ENCODE peak calls at places on chromosomes 1 and 21, in four cellular contexts. J, S, Y and N are unnamed samples.

GRCh38 chr1:28102169-28102568 is 13.8 kb upstream of the EYA3 start:
- DNase-seq in J (no peak), S (no peak), Y (no peak), N (no peak)

GRCh38 chr1:43736819-43737218 is 29.5 kb downstream of the ST3GAL3 start:
- DNase-seq in J (no peak), S (no peak), Y (no peak), N (no peak)

GRCh38 chr1:41319803-41320711 is 41.2 kb upstream of the FOXO6 start:
- DNase-seq in J (no peak), S (no peak), Y (no peak), N (no peak)

GRCh38 chr21:36030581-36031189 is 29.6 kb downstream of the SETD4 start:
- DNase-seq in J (no peak), S (no peak), Y (no peak), N (peak)

GRCh38 chr1:39154553-39155361 is 49.7 kb upstream of the MACF1 start:
- DNase-seq in J (no peak), S (no peak), Y (no peak), N (no peak)

GRCh38 chr1:35220976-35221375 is 28.0 kb upstream of the SFPQ start:
- DNase-seq in J (peak), S (peak), Y (no peak), N (peak)

GRCh38 chr1:93591833-93592635 is 89.6 kb downstream of the BCAR3 start:
- DNase-seq in J (peak), S (peak), Y (no peak), N (peak)

GRCh38 chr1:226405411-226405988 is 2.4 kb downstream of the PARP1 start:
- DNase-seq in J (peak), S (no peak), Y (no peak), N (no peak)

GRCh38 chr1:34781071-34781843 is at the start of gene GJB3:
- DNase-seq in J (peak), S (peak), Y (no peak), N (no peak)

GRCh38 chr1:161119379-161120061 is 1.6 kb downstream of the NIT1 start:
- DNase-seq in J (peak), S (peak), Y (no peak), N (peak)

GRCh38 chr1:47563206-47563605 is 125.4 kb downstream of the FOXD2 start:
- DNase-seq in J (no peak), S (no peak), Y (no peak), N (no peak)

GRCh38 chr1:76038306-76039004 is 36.1 kb upstream of the ST6GALNAC3 start:
- DNase-seq in J (no peak), S (no peak), Y (no peak), N (no peak)

GRCh38 chr1:236282159-236282716 is 480 bp upstream of the ERO1B start:
- DNase-seq in J (no peak), S (no peak), Y (no peak), N (peak)

GRCh38 chr1:172742599-172743500 is 83.9 kb downstream of the FASLG start:
- DNase-seq in J (no peak), S (peak), Y (no peak), N (peak)

GRCh38 chr1:155219592-155220031 is 11.1 kb downstream of the MTX1 start:
- DNase-seq in J (peak), S (peak), Y (no peak), N (peak)

GRCh38 chr1:215767761-215768160 is 200.7 kb downstream of the KCTD3 start:
- DNase-seq in J (no peak), S (no peak), Y (no peak), N (no peak)

GRCh38 chr1:149848811-149849210 is 50.6 kb upstream of the BOLA1 start:
- DNase-seq in J (no peak), S (no peak), Y (no peak), N (no peak)

GRCh38 chr1:153420306-153420705 is 4.0 kb downstream of the S100A7A start:
- DNase-seq in J (no peak), S (no peak), Y (no peak), N (no peak)

DNA sequence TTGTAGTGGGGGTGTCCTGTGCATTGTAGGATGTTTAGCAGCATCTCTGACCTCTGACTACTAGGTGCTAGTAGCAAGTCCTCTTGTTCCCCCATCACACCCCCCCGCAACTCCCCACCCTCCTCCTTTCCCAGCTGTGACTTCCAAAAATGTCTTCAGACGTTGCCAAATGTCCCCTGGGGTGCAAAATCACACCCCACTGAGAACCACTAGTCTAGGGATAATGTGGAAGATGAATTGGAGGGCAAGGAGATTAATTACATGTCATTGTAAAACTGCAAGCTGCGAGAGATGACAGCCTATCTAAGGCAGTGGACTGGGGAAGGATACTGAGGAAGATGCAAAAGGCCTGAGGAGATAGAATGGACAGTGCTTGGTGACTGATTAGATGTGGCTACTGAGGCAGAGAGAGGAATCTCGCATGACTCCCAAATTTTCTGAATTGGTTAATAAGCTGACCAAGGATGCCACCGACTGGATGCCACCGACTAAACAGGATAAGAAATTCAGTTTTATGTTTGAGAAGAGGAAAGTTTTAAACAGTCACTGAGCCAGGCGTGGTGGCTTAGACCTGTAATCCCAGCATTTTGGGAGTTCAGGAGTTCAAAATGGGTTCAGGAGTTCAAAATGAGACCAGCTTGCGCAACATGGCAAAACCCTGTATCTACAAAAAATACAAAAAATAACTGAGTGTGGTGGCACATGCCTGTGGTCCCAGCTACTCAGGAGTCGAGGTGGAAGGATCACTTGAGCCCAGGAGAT is 3.1 kb upstream of the JAK1 start:
- DNase-seq in J (no peak), S (no peak), Y (no peak), N (no peak)
- TF ChIP-seq TEAD4 in J (no peak), S (no peak), Y (no peak), N (no peak)

GRCh38 chr1:86472767-86473166 is 4.0 kb downstream of the CLCA1 start:
- DNase-seq in J (no peak), S (no peak), Y (no peak), N (no peak)
- TF ChIP-seq TEAD4 in J (no peak), S (no peak), Y (no peak), N (no peak)

DNA sequence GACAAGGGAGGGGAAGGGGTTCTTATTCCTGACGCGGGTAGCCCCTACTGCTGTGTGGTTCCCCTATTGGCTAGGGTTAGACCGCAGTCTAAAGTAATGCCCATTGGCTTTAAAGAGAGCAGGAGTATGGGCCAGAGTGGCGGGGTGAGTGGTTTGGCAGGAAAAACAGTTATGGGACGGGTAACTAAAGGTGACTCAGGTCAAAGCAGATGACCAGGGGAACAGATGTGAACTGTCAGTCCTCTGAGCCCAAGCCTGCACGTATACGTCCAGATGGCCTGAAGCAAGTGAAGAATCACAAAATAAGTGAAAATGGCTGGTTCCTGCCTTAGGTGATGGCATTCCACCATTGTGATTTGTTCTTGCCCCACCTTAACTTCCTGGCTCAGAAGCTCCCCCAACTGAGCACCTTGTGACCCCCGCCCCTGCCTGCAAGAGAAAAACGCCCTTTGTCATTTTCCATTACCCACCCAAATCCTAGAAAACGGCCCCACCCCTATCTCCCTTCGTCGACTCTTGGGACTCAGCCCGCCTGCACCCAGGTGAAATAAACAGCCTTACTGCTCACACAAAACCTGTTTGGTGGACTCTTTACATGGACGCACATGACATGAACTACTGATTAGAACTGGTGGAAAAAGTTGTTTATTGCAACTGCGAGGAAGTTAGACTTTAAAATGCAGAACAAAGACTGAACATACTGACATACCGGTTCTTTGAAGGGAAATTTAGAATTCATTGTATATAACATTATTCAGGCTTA is 758 bp upstream of the ATAD3B start:
- DNase-seq in J (no peak), S (no peak), Y (no peak), N (peak)
- TF ChIP-seq TEAD4 in J (no peak), S (no peak), Y (no peak), N (no peak)

DNA sequence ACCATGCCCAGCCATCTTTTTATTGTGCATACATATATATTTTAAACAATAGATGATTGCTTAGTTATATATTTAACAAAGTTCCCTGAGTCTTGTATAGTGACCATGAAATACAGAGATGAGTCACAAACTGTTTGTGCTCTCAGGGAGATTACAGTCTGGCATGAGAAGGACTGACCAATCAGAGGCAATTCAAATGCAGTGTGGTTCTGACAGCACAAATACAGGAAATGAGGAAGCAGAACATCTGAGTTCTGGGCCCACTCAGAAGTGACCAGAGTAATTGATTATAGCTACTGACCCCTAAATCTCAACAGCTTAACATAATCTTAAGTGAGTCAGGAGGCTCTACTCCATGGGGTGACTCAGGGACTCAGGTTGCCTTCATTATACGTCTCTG is 534.5 kb downstream of the OMA1 start:
- DNase-seq in J (no peak), S (no peak), Y (no peak), N (no peak)
- TF ChIP-seq TEAD4 in J (no peak), S (no peak), Y (no peak), N (no peak)

DNA sequence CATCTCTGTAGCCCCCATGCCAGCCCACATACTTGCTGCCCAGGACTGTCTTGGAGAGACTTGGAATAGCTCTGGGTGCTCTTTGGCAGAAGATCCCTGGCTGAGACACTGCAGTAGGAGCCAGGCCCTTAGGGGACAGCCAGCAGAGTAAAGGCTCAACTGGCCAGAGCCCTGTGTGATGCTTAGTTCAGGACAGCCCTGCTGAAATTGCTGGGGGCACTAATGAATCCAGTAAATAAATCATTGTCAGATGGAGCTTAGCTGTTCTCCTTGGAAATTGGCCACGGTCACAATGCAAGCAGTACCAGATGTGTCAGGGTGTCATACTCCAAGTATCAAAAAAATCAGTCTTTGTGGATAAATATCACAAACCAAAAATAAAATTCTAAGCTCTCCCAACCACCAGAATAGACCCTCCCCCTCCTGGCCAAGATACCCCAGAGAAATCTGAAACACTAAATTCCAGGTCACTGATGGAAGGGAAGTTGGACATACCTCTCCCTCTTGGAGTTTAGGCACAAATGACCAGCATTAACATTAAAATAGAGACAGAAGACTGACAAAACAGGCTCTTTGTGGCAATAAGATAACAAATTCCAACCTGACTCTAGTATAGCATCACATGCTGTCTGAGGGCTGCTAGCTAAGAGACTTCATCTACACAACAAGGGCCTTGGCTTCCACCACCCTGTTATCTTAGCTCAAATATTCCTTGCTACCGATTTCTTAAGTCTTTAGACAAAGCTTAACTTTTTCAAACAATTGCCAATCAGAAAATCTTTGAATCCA is 83.2 kb upstream of the DNAH14 start:
- DNase-seq in J (no peak), S (peak), Y (no peak), N (no peak)
- TF ChIP-seq TEAD4 in J (no peak), S (no peak), Y (no peak), N (no peak)

DNA sequence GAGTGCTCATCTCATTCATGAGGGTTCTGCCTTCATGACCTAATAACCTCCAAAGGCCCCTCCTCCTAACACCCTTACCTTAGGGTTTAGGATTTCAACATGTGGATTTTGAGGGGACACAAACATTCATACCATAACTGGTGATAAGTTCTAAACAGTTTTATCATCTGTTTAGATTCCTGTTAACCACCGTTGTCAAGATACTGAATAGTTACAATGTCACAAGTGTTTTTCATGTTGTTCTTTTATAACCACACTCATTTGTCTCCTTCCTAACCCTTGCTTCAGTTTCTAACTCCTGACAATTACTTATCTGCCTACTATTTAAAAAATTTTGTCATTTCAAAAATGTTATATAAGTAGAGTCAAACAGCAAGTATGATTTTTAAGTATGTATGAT is 86.0 kb downstream of the NCAM2 start:
- DNase-seq in J (no peak), S (no peak), Y (no peak), N (no peak)
- TF ChIP-seq TEAD4 in J (no peak), S (no peak), Y (no peak), N (no peak)

DNA sequence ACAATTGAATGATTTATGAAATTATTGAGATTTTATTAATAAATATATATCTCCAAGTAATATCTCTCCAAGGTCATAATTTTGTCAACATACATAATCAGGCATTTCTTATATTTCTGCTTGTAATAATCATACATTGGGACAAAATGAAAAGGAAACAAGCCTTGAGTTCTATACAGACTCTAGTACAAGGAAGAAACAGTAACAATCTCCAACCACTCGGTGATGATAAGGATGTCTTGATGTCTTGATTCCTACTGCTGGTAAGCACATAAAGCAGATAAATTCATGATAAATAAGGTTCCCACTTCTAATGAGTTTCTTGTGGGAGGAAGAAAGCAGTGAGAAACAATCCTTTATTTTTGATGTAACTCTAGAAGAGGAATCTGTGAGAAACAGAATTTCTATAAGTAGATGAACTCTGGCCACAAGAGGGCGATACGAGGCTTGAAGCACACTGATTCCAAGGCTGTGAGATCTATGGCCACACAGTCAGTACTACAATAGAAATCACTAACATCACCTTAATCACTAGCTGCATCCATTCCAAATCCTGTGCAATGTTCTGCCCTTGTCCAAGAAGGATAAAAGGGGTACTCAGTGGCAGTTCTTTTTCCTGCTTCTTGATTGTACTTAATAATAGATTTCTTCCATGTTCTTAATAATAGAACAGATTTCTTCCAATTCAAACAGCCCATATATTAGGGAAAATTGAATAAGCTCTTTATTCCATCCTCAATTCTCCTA is 41.4 kb upstream of the LRRC8B start:
- DNase-seq in J (peak), S (peak), Y (peak), N (peak)
- TF ChIP-seq TEAD4 in J (no peak), S (no peak), Y (no peak), N (no peak)

DNA sequence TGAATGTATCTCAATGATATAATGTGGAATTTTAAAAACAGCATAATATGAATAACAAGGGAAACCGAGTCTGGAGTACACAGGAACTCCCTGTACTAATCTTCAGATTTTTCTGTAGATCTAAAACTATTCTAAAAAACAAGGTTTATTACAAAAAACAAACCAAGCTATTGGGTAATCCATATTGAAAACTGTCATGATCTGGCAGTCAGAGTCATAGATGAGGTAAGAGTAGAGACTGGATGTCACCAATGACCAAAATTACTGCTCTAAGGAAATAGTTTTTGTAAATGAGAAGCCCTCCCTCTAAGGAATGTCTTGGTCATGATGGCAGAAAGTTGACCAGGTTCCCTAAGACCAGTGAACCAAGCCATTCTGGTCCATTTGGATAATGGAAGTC is 2.4 kb upstream of the SPOCD1 start:
- DNase-seq in J (no peak), S (no peak), Y (no peak), N (no peak)
- TF ChIP-seq TEAD4 in J (no peak), S (no peak), Y (no peak), N (no peak)

GRCh38 chr1:54542962-54543539 is 5.0 kb upstream of the ACOT11 start:
- DNase-seq in J (no peak), S (no peak), Y (no peak), N (peak)

GRCh38 chr1:54545916-54546635 is 2.0 kb upstream of the ACOT11 start:
- DNase-seq in J (no peak), S (no peak), Y (no peak), N (no peak)

GRCh38 chr1:54543729-54544496 is 4.1 kb upstream of the ACOT11 start:
- DNase-seq in J (no peak), S (peak), Y (no peak), N (peak)

GRCh38 chr1:54540891-54541290 is 7.1 kb upstream of the ACOT11 start:
- DNase-seq in J (no peak), S (no peak), Y (no peak), N (peak)

GRCh38 chr1:54542120-54542961 is 5.7 kb upstream of the ACOT11 start:
- DNase-seq in J (peak), S (peak), Y (peak), N (peak)
- TF ChIP-seq TEAD4 in J (no peak), S (peak), Y (peak), N (no peak)